ENCODE peak calls at places on chromosomes 11 and 22, in four cellular contexts. J is brain microvascular endothelial cell, K is dorsolateral prefrontal cortex, X is Caco-2. C is an unnamed sample.

GRCh38 chr11:12235945-12236743 is 125.8 kb downstream of the MICAL2 start:
- DNase-seq in J (peak; percentile 37), K (no peak), X (peak; percentile 68), C (peak; percentile 78)

GRCh38 chr11:3153291-3153861 is 11.7 kb downstream of the OSBPL5 start:
- DNase-seq in K (peak; percentile 58), X (no peak), J (peak; percentile 90), C (peak; percentile 85)

GRCh38 chr11:109247071-109247470 is 174.9 kb upstream of the C11orf87 start:
- DNase-seq in X (no peak), K (no peak), J (peak; percentile 87), C (peak; percentile 28)

GRCh38 chr11:105903113-105903512 is 118.9 kb downstream of the MSANTD4 start:
- DNase-seq in X (no peak), J (no peak), K (no peak), C (no peak)

GRCh38 chr11:35555238-35555887 is 29.9 kb upstream of the PAMR1 start:
- DNase-seq in K (no peak), X (no peak), J (no peak), C (peak; percentile 35)

GRCh38 chr11:110069158-110069737 is 23.9 kb upstream of the ZC3H12C start:
- DNase-seq in K (no peak), X (no peak), J (peak; percentile 81), C (peak; percentile 89)

GRCh38 chr11:134762248-134763029 is 350.4 kb upstream of the B3GAT1 start:
- DNase-seq in J (no peak), K (no peak), X (no peak), C (peak; percentile 28)

GRCh38 chr22:30582051-30582450 is 7.6 kb upstream of the GAL3ST1 start:
- DNase-seq in K (no peak), J (no peak), X (no peak), C (no peak)

DNA sequence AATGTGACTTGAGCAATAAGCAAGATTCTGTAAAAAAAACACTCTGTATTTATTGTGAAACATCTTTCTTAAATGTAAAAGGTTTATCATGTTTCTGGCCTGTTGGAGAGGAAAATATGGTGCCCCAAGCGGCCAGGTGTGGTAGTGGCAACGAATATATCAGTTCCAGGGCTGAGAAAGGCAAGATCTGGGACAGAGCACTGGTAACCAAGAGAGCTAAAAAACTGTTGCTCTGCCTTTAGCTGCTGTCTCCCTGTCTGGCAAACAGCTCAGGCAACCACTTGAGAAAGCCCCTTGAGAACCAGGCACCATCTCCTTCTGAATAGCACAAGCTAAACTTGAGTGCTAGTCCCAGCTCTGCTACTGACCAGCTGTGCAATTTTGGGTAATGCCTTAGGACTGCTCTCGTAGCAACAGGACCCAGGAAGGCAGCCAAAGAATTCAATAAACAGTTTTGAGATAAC is 129.9 kb downstream of the KCNC1 start:
- DNase-seq in J (no peak), K (no peak), X (peak; percentile 51), C (no peak)
- TF ChIP-seq CTCF in J (peak; percentile 75), K (no peak), X (peak; percentile 85), C (peak; percentile 46)

DNA sequence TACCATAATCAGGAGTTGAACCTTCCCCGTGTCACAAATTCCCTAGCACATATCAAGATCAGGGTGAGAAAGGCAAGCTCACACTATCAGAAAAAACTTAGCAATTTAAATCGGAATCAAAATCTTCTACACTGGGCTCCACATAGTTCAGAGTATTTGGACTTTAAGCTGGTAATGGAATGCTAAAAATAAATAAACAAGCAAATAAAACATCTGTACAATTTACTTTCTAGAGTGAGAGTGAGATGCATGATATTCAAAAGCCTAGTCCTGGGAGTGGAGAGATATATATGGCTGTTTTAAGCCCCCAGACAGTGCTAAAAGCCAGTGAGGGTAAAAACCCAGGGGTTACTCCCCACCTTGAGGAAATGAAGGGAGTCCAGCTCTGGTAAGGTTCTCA is 380.6 kb downstream of the SOX6 start:
- DNase-seq in X (no peak), K (no peak), J (no peak), C (no peak)
- H3K4me3 ChIP-seq in X (no peak overlapping the region), K (no peak overlapping the region), J (no peak overlapping the region), C (no peak overlapping the region)

GRCh38 chr11:61693897-61694840 is 14.0 kb downstream of the DAGLA start:
- DNase-seq in K (no peak), X (no peak), J (no peak), C (no peak)

GRCh38 chr11:61697093-61697492 is 16.9 kb downstream of the DAGLA start:
- DNase-seq in K (no peak), X (no peak), J (no peak), C (no peak)

GRCh38 chr11:61695917-61696316 is 15.7 kb downstream of the DAGLA start:
- DNase-seq in J (peak; percentile 75), X (no peak), K (peak; percentile 71), C (peak; percentile 61)

GRCh38 chr11:61696602-61697001 is 16.4 kb downstream of the DAGLA start:
- DNase-seq in J (no peak), X (no peak), K (no peak), C (no peak)

DNA sequence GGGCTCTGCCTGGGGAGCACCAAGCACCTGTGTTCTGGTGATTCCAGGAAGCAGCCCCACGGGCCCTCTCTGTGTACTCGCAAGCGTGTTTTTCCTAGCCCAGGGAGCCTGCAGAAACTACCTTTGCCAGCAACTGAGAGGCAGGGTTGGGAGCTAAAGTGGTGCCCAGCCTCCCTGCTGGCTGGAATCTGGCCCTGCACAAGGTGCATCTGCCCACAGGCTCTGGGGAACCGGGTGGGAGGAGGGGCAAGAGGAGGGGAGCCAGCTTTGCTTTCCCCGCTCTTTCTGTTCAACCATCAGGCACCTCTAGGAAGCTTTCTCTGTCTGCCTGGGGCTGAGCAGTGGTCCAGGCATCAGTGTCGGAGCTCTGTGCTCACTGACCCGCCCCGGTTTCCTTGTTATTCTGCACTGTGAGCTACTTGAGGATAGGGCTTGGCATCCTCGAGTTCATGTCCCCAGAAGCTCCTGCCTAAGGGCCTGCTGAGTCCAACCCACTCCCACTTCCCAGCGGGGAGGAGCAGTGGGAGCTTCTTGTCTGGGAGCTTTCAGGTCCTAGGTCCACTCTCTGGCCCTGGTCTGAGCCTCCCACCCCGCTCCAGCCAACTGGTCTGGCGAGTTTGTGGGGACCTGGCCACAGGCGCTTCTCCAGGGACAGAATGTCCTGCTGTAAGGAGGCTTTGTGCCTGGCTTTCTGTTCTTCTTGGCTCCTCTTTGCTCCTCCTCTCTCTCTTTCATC is 14.9 kb downstream of the DAGLA start:
- DNase-seq in K (peak; percentile 59), J (no peak), X (peak; percentile 73), C (no peak)
- TF ChIP-seq CTCF in K (no peak), J (peak; percentile 44), X (peak; percentile 56), C (no peak)

DNA sequence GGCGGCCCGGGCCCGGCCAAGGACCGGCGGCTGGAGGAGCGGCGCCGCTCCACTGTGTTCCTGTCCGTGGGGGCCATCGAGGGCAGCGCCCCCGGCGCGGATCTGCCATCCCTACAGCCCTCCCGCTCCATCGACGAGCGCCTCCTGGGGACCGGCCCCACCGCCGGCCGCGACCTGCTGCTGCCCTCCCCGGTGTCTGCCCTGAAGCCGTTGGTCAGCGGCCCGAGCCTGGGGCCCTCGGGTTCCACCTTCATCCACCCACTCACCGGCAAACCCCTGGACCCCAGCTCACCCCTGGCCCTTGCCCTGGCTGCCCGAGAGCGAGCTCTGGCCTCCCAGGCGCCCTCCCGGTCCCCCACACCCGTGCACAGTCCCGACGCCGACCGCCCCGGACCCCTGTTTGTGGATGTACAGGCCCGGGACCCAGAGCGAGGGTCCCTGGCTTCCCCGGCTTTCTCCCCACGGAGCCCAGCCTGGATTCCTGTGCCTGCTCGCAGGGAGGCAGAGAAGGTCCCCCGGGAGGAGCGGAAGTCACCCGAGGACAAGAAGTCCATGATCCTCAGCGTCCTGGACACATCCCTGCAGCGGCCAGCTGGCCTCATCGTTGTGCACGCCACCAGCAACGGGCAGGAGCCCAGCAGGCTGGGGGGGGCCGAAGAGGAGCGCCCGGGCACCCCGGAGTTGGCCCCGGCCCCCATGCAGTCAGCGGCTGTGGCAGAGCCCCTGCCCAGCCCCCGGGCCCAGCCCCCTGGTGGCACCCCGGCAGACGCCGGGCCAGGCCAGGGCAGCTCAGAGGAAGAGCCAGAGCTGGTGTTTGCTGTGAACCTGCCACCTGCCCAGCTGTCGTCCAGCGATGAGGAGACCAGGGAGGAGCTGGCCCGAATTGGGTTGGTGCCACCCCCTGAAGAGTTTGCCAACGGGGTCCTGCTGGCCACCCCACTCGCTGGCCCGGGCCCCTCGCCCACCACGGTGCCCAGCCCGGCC is 16.9 kb upstream of the ACR start:
- DNase-seq in X (no peak), J (no peak), K (no peak), C (no peak)
- H3K4me3 ChIP-seq in X (no peak overlapping the region), J (no peak overlapping the region), K (no peak overlapping the region), C (no peak overlapping the region)

GRCh38 chr22:41576877-41577276 is 12.8 kb downstream of the PMM1 start:
- DNase-seq in J (peak; percentile 41), K (no peak), X (peak; percentile 78), C (peak; percentile 45)
- TF ChIP-seq CTCF in J (peak; percentile 87), K (no peak), X (peak; percentile 90), C (peak; percentile 60)

GRCh38 chr11:125056931-125057330 is 6.2 kb upstream of the SLC37A2 start:
- DNase-seq in X (no peak), K (no peak), J (no peak), C (no peak)
- H3K4me3 ChIP-seq in X (no peak overlapping the region), K (no peak overlapping the region), J (no peak overlapping the region), C (no peak overlapping the region)

GRCh38 chr11:102604011-102604410 is 21.1 kb downstream of the MMP20 start:
- DNase-seq in J (no peak), X (no peak), K (no peak), C (no peak)
- TF ChIP-seq CTCF in J (no peak), X (no peak), K (no peak), C (no peak)

C was measured in fibroblast of pulmonary artery.